ENCODE peak calls at places on chromosomes 16 and 17, in five cellular contexts. P, Y, O, S and J are unnamed samples.

GRCh38 chr17:62093188-62094155 is 28.4 kb upstream of the MED13 start:
- DNase-seq in P (peak), Y (no peak), O (no peak), S (peak), J (peak)

GRCh38 chr17:17235212-17236174 is 1.5 kb downstream of the FLCN start:
- DNase-seq in P (no peak), Y (no peak), O (no peak), S (no peak), J (peak)

GRCh38 chr16:726438-727290 is at the start of the genes CCDC78 and HAGHL:
- DNase-seq in P (peak), Y (peak), O (peak), S (peak), J (no peak)

GRCh38 chr16:4327782-4328579 is 12.1 kb downstream of the GLIS2 start:
- DNase-seq in P (peak), Y (peak), O (peak), S (peak), J (peak)

GRCh38 chr16:71723537-71724319 is 773 bp downstream of the PHLPP2 start:
- DNase-seq in P (peak), Y (peak), O (peak), S (peak), J (peak)

GRCh38 chr16:29029168-29029994 is 44.5 kb downstream of the LAT start:
- DNase-seq in P (peak), Y (peak), O (peak), S (no peak), J (peak)

GRCh38 chr17:81935709-81936084 is 1.4 kb downstream of the PYCR1 start:
- DNase-seq in P (no peak), Y (no peak), O (no peak), S (no peak), J (no peak)

GRCh38 chr16:27859020-27859419 is 204.5 kb downstream of the GSG1L start:
- DNase-seq in P (no peak), Y (no peak), O (no peak), S (no peak), J (no peak)

GRCh38 chr16:12317856-12318591 is 341.5 kb downstream of the SNX29 start:
- DNase-seq in P (no peak), Y (no peak), O (no peak), S (no peak), J (no peak)

GRCh38 chr17:18004901-18005305 is 32.2 kb downstream of the DRC3 start:
- DNase-seq in P (no peak), Y (no peak), O (no peak), S (no peak), J (no peak)